ENCODE peak calls at places on chromosomes 2 and 18, in six cellular contexts. J is BJ, M is PC-3, E is heart left ventricle, G is SK-N-SH, R is psoas muscle. W is an unnamed sample.
A peak's percentile ranks its signal among the peaks of the same experiment; 100 is the strongest.

GRCh38 chr2:190534310-190535118 is at the start of gene NEMP2:
- DNase-seq in J (no peak), G (peak; percentile 93), R (peak; percentile 84), M (peak; percentile 75), E (peak; percentile 85), W (peak; percentile 74)

GRCh38 chr2:208040199-208041171 is 15.2 kb upstream of the PLEKHM3 start:
- DNase-seq in J (no peak), R (peak; percentile 54), E (peak; percentile 46), G (peak; percentile 58), M (peak; percentile 77), W (peak; percentile 60)

GRCh38 chr2:148042219-148042618 is 21.3 kb downstream of the MBD5 start:
- DNase-seq in R (no peak), M (no peak), E (no peak), J (no peak), G (no peak), W (no peak)

GRCh38 chr2:158931577-158931976 is 36.9 kb upstream of the TANC1 start:
- DNase-seq in G (no peak), J (no peak), M (peak; percentile 56), E (no peak), R (no peak), W (no peak)

GRCh38 chr2:61368687-61369665 is 101.9 kb downstream of the USP34 start:
- DNase-seq in E (no peak), J (no peak), R (no peak), G (no peak), M (no peak), W (no peak)

GRCh38 chr2:50769416-50769815 is 262.5 kb downstream of the NRXN1 start:
- DNase-seq in J (no peak), M (no peak), E (no peak), G (no peak), R (no peak), W (no peak)

GRCh38 chr2:2530334-2530733 is 199.3 kb upstream of the MYT1L start:
- DNase-seq in R (no peak), M (no peak), G (no peak), J (no peak), E (no peak), W (no peak)

GRCh38 chr2:58991357-58991756 is 750.2 kb upstream of the FANCL start:
- DNase-seq in R (no peak), M (no peak), G (no peak), E (no peak), J (no peak), W (no peak)

GRCh38 chr2:33530614-33531344 is 54.3 kb downstream of the RASGRP3 start:
- DNase-seq in G (no peak), R (no peak), M (no peak), E (no peak), J (no peak), W (no peak)

GRCh38 chr2:54740333-54740732 is 16.9 kb downstream of the EML6 start:
- DNase-seq in E (no peak), J (no peak), R (no peak), G (no peak), M (no peak), W (no peak)

GRCh38 chr2:30761226-30761625 is 46.0 kb downstream of the CAPN13 start:
- DNase-seq in J (no peak), M (no peak), E (no peak), G (no peak), R (no peak), W (no peak)

GRCh38 chr2:88737385-88737784 is 45.9 kb downstream of the RPIA start:
- DNase-seq in E (no peak), M (no peak), J (peak; percentile 13), G (no peak), R (no peak), W (no peak)

GRCh38 chr2:237574467-237574866 is 8.1 kb downstream of the PRLH start:
- DNase-seq in R (no peak), M (no peak), G (no peak), E (no peak), J (no peak), W (no peak)

GRCh38 chr2:216904554-216904953 is 44.7 kb upstream of the TNP1 start:
- DNase-seq in R (no peak), G (no peak), E (no peak), M (no peak), J (no peak), W (no peak)

GRCh38 chr18:9619545-9619944 is 5.2 kb upstream of the PPP4R1 start:
- DNase-seq in G (no peak), J (peak; percentile 40), E (no peak), R (no peak), M (peak; percentile 55), W (no peak)

GRCh38 chr2:220676695-220677094 is 895.4 kb downstream of the EPHA4 start:
- DNase-seq in J (no peak), R (no peak), M (no peak), E (no peak), G (no peak), W (no peak)

GRCh38 chr2:30136729-30137444 is 9.9 kb upstream of the YPEL5 start:
- DNase-seq in J (no peak), E (no peak), G (no peak), R (no peak), M (peak; percentile 47), W (no peak)

GRCh38 chr2:190413421-190413820 is 5.3 kb downstream of the MFSD6 start:
- DNase-seq in M (no peak), J (no peak), E (no peak), G (no peak), R (no peak), W (no peak)

GRCh38 chr2:119028327-119029174 is 86.6 kb downstream of the MARCO start:
- DNase-seq in M (peak; percentile 63), G (peak; percentile 39), E (no peak), R (no peak), J (no peak), W (peak; percentile 25)

GRCh38 chr2:207601774-207602173 is 23.4 kb downstream of the METTL21A start:
- DNase-seq in G (no peak), J (no peak), M (no peak), R (no peak), E (no peak), W (no peak)

GRCh38 chr18:48780151-48781001 is 170.4 kb downstream of the SMAD7 start:
- DNase-seq in J (no peak), G (peak; percentile 65), E (no peak), R (peak; percentile 18), M (no peak), W (no peak)

GRCh38 chr2:188292446-188293239 is 969 bp downstream of the GULP1 start:
- DNase-seq in G (peak; percentile 78), E (peak; percentile 58), J (peak; percentile 54), R (peak; percentile 79), M (peak; percentile 86), W (peak; percentile 71)

GRCh38 chr2:9256147-9256546 is 49.5 kb downstream of the ASAP2 start:
- DNase-seq in R (no peak), J (no peak), E (no peak), G (peak; percentile 62), M (no peak), W (no peak)

GRCh38 chr2:55431982-55432627 is 12.4 kb upstream of the CCDC88A start:
- DNase-seq in E (no peak), J (no peak), R (no peak), M (peak; percentile 61), G (peak; percentile 39), W (no peak)

GRCh38 chr18:32576296-32576916 is 105.7 kb upstream of the GAREM1 start:
- DNase-seq in R (no peak), M (peak; percentile 13), G (peak; percentile 43), E (no peak), J (no peak), W (peak; percentile 34)

GRCh38 chr2:15112216-15112615 is 448.9 kb downstream of the NBAS start:
- DNase-seq in G (no peak), J (no peak), R (no peak), M (peak; percentile 15), E (no peak), W (no peak)

GRCh38 chr2:58796239-58796638 is 555.1 kb upstream of the FANCL start:
- DNase-seq in M (no peak), E (no peak), G (no peak), R (no peak), J (no peak), W (no peak)

GRCh38 chr2:199471443-199472057 is 13.8 kb upstream of the SATB2 start:
- DNase-seq in G (peak; percentile 74), J (no peak), M (peak; percentile 53), R (peak; percentile 67), E (no peak), W (peak; percentile 80)

DNA sequence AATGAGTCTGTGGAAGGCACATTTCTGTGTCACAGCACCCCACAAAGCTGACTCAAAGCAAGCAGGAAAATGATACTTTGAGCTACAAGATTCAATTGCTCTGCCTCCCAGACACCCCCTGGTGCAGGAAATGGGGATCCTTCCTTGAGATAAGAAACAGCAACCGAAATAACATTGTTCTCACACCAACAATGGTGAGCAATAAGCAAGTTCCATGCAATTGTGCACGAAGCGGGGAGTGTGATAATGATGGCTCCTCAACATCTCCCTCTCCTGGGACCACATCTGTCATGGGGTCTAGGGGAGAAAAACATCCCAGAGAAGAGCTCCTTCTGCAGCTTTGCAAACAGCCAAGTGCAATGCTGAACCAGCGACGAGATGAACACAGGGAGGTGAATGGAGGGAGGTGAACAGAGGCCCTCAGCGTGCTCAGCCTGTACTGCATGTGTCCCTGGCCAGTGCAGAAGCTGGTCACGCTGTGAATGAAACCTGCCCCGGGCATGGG is 67.7 kb downstream of the PDCL3 start:
- DNase-seq in J (no peak), E (no peak), G (no peak), M (no peak), R (no peak), W (no peak)
- TF ChIP-seq CTCF in J (no peak), E (no peak), G (no peak), M (no peak), R (no peak), W (no peak)

DNA sequence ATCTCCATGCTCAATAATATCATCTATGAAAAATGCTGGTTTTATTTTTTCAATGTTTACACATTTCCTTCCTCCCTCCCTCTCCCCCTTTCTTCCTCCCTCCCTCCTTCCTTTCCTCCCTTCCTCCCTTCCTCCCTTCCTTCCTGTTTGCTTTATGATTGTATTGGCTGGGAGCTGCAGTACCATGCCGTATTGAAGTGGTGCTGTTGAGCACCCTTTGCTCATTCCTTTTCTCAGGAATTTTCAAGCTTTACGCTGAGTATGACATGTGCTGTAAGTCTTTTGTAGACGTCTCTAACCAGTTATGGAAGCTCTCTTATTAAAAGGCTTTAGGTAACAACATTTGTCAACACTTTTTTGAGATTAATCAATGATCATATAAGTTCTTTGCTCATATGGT is 100.4 kb downstream of the SNTG2 start:
- DNase-seq in R (no peak), J (no peak), M (peak; percentile 41), G (peak; percentile 44), E (no peak), W (no peak)
- TF ChIP-seq CTCF in R (no peak), J (peak; percentile 28), M (peak; percentile 51), G (no peak), E (no peak), W (peak; percentile 31)

GRCh38 chr2:20755132-20755800 is 67.6 kb downstream of the LDAH start:
- DNase-seq in G (no peak), E (no peak), J (no peak), M (no peak), R (no peak), W (no peak)
- TF ChIP-seq CTCF in G (peak; percentile 40), E (peak; percentile 24), J (peak; percentile 35), M (no peak), R (no peak), W (no peak)

DNA sequence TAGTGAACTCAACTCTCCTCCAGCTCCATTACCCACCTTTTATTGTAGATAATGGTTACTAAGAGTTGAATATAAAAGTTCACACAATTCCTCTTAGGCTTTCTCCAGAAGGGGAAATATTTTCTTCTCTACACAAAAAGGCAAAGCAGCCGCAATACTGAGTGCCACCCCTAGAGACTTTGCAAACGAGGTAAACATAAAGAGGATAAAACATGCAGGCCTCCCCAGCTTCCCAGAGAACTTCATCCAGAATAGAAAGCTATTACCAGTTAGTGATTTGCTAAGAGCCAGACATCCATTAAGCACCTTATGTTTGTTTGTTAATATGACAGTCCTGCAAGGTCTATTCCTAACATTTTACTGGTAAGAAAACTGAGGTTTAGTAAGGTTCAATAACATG is 17.4 kb downstream of the ZNF521 start:
- DNase-seq in M (no peak), J (no peak), G (no peak), E (no peak), R (no peak), W (no peak)
- TF ChIP-seq CTCF in M (peak; percentile 21), J (no peak), G (peak; percentile 29), E (no peak), R (no peak), W (peak; percentile 48)

W was measured in neural crest cell.